ENCODE peak calls at places on chromosomes 3 and 15, in nine cellular contexts. N, P, H, B, F, Y, L, U and M are unnamed samples. For H3K4me1, the result is how much of the 10 kb centered on the place peaks cover.

GRCh38 chr15:82969353-82969752 is 16.7 kb upstream of the RAMAC start:
- DNase-seq in N (no peak), P (no peak), H (no peak), B (no peak), F (no peak), Y (no peak), L (no peak), U (no peak), M (no peak)

GRCh38 chr15:51240066-51240465 is 98.3 kb downstream of the CYP19A1 start:
- DNase-seq in N (no peak), P (no peak), H (no peak), B (no peak), F (no peak), Y (no peak), L (no peak), U (no peak), M (no peak)

GRCh38 chr15:70095387-70096214 is 2.1 kb downstream of the TLE3 start:
- DNase-seq in N (peak), P (peak), H (no peak), B (peak), F (no peak), Y (peak), L (no peak), U (peak), M (peak)

GRCh38 chr3:136194409-136195257 is 1.5 kb downstream of the MSL2 start:
- DNase-seq in N (no peak), P (peak), H (no peak), B (peak), F (peak), Y (peak), L (peak), U (peak), M (no peak)

GRCh38 chr15:79505956-79506355 is 73.8 kb downstream of the MINAR1 start:
- DNase-seq in N (no peak), P (no peak), H (no peak), B (no peak), F (no peak), Y (no peak), L (no peak), U (no peak), M (no peak)

GRCh38 chr3:31813197-31813596 is 167.9 kb downstream of the OSBPL10 start:
- DNase-seq in N (no peak), P (no peak), H (no peak), B (no peak), F (no peak), Y (no peak), L (no peak), U (no peak), M (no peak)

GRCh38 chr3:43349759-43350158 is 63.4 kb downstream of the SNRK start:
- DNase-seq in N (no peak), P (no peak), H (no peak), B (no peak), F (no peak), Y (no peak), L (no peak), U (no peak), M (no peak)

GRCh38 chr3:174153875-174154274 is 705.3 kb upstream of the NAALADL2 start:
- DNase-seq in N (no peak), P (no peak), H (no peak), B (no peak), F (no peak), Y (no peak), L (no peak), U (no peak), M (no peak)

GRCh38 chr3:143306419-143306818 is 186.8 kb downstream of the CHST2 start:
- DNase-seq in N (no peak), P (no peak), H (no peak), B (no peak), F (no peak), Y (no peak), L (no peak), U (peak), M (no peak)

GRCh38 chr3:122362026-122362425 is 21.0 kb downstream of the MIX23 start:
- DNase-seq in N (no peak), P (no peak), H (no peak), B (no peak), F (no peak), Y (no peak), L (no peak), U (no peak), M (no peak)

GRCh38 chr3:58074126-58074715 is 66.0 kb downstream of the FLNB start:
- DNase-seq in N (no peak), P (no peak), H (no peak), B (no peak), F (no peak), Y (no peak), L (no peak), U (no peak), M (no peak)

GRCh38 chr3:12159227-12159601 is 502 bp upstream of the TIMP4 start:
- DNase-seq in N (no peak), P (no peak), H (no peak), B (no peak), F (no peak), Y (peak), L (no peak), U (peak), M (no peak)

GRCh38 chr3:52080830-52081719 is 24.7 kb upstream of the DUSP7 start:
- DNase-seq in N (peak), P (no peak), H (no peak), B (no peak), F (peak), Y (no peak), L (no peak), U (peak), M (no peak)

GRCh38 chr15:51227967-51228783 is 110.2 kb downstream of the CYP19A1 start:
- DNase-seq in N (no peak), P (peak), H (peak), B (no peak), F (peak), Y (no peak), L (peak), U (peak), M (peak)

GRCh38 chr3:196235452-196236122 is 19.3 kb downstream of the SLC51A start:
- DNase-seq in N (no peak), P (no peak), H (no peak), B (no peak), F (no peak), Y (no peak), L (no peak), U (no peak), M (no peak)

GRCh38 chr3:16319307-16319706 is 54.3 kb downstream of the OXNAD1 start:
- DNase-seq in N (no peak), P (no peak), H (peak), B (no peak), F (peak), Y (peak), L (no peak), U (no peak), M (peak)

GRCh38 chr3:100709840-100710235 is 544 bp downstream of the TFG start:
- DNase-seq in N (peak), P (peak), H (no peak), B (peak), F (peak), Y (peak), L (no peak), U (peak), M (peak)

GRCh38 chr3:136931587-136931986 is 26.2 kb upstream of the IL20RB start:
- DNase-seq in N (no peak), P (no peak), H (no peak), B (no peak), F (no peak), Y (no peak), L (no peak), U (no peak), M (no peak)

GRCh38 chr15:40894689-40895308 is 549 bp downstream of the VPS18 start:
- DNase-seq in N (peak), P (peak), H (peak), B (peak), F (peak), Y (peak), L (peak), U (peak), M (peak)

GRCh38 chr15:72128360-72128759 is 10.2 kb downstream of the SENP8 start:
- DNase-seq in N (no peak), P (no peak), H (no peak), B (no peak), F (no peak), Y (no peak), L (no peak), U (no peak), M (no peak)

GRCh38 chr3:194318511-194319161 is 32.5 kb downstream of the CPN2 start:
- DNase-seq in N (no peak), P (no peak), H (no peak), B (no peak), F (no peak), Y (no peak), L (no peak), U (no peak), M (no peak)

GRCh38 chr15:66797921-66798320 is 95.9 kb downstream of the SMAD6 start:
- DNase-seq in N (no peak), P (no peak), H (no peak), B (no peak), F (no peak), Y (no peak), L (no peak), U (no peak), M (no peak)

GRCh38 chr3:65153850-65154512 is 466.2 kb upstream of the ADAMTS9 start:
- DNase-seq in N (no peak), P (no peak), H (no peak), B (no peak), F (no peak), Y (peak), L (no peak), U (no peak), M (no peak)

GRCh38 chr15:43808960-43809678 is 8.7 kb downstream of the HYPK start:
- DNase-seq in N (no peak), P (no peak), H (no peak), B (no peak), F (no peak), Y (no peak), L (no peak), U (no peak), M (no peak)

GRCh38 chr15:70269991-70270751 is 172.5 kb upstream of the TLE3 start:
- DNase-seq in N (no peak), P (peak), H (no peak), B (peak), F (no peak), Y (no peak), L (peak), U (no peak), M (no peak)

GRCh38 chr15:25372298-25372697 is 66.5 kb downstream of the UBE3A start:
- DNase-seq in N (no peak), P (no peak), H (no peak), B (no peak), F (no peak), Y (no peak), L (no peak), U (no peak), M (peak)

GRCh38 chr3:52402101-52402521 is 42.8 kb downstream of the SEMA3G start:
- DNase-seq in N (no peak), P (no peak), H (no peak), B (peak), F (no peak), Y (no peak), L (no peak), U (no peak), M (no peak)

GRCh38 chr3:43512749-43513404 is 108.9 kb downstream of the ANO10 start:
- DNase-seq in N (no peak), P (no peak), H (no peak), B (no peak), F (no peak), Y (no peak), L (no peak), U (no peak), M (no peak)

GRCh38 chr15:87959658-87960057 is 296.9 kb downstream of the NTRK3 start:
- DNase-seq in N (no peak), P (no peak), H (no peak), B (no peak), F (no peak), Y (no peak), L (peak), U (no peak), M (no peak)

GRCh38 chr3:38348903-38349302 is 2.3 kb downstream of the XYLB start:
- DNase-seq in N (no peak), P (no peak), H (no peak), B (no peak), F (no peak), Y (no peak), L (no peak), U (no peak), M (no peak)

GRCh38 chr3:178498866-178499265 is 37.4 kb upstream of the KCNMB2 start:
- DNase-seq in N (no peak), P (no peak), H (no peak), B (no peak), F (no peak), Y (no peak), L (no peak), U (no peak), M (no peak)

GRCh38 chr3:189727191-189727590 is 96.0 kb downstream of the TP63 start:
- DNase-seq in N (no peak), P (no peak), H (no peak), B (no peak), F (no peak), Y (no peak), L (no peak), U (no peak), M (no peak)

GRCh38 chr3:120092444-120092843 is 1.8 kb downstream of the GSK3B start:
- DNase-seq in N (no peak), P (no peak), H (no peak), B (no peak), F (no peak), Y (no peak), L (no peak), U (no peak), M (no peak)

GRCh38 chr3:30933478-30934207 is 39.2 kb upstream of the GADL1 start:
- DNase-seq in N (no peak), P (no peak), H (no peak), B (no peak), F (no peak), Y (no peak), L (no peak), U (no peak), M (no peak)

GRCh38 chr3:55984631-55985030 is 483.6 kb downstream of the ERC2 start:
- DNase-seq in N (no peak), P (no peak), H (no peak), B (no peak), F (no peak), Y (no peak), L (no peak), U (no peak), M (no peak)

GRCh38 chr3:81277853-81278252 is 483.6 kb downstream of the GBE1 start:
- DNase-seq in N (no peak), P (no peak), H (no peak), B (no peak), F (no peak), Y (no peak), L (no peak), U (no peak), M (no peak)

GRCh38 chr3:65785065-65785645 is 253.6 kb downstream of the MAGI1 start:
- DNase-seq in N (no peak), P (no peak), H (peak), B (no peak), F (peak), Y (peak), L (no peak), U (peak), M (peak)

GRCh38 chr3:125232394-125232793 is 19.8 kb upstream of the SLC12A8 start:
- DNase-seq in N (no peak), P (no peak), H (no peak), B (no peak), F (no peak), Y (no peak), L (no peak), U (no peak), M (no peak)

GRCh38 chr3:134370611-134371451 is 3.4 kb downstream of the AMOTL2 start:
- DNase-seq in N (no peak), P (no peak), H (no peak), B (no peak), F (no peak), Y (no peak), L (peak), U (no peak), M (no peak)

GRCh38 chr3:134367869-134368750 is 6.1 kb downstream of the AMOTL2 start:
- DNase-seq in N (no peak), P (no peak), H (no peak), B (no peak), F (no peak), Y (no peak), L (no peak), U (no peak), M (no peak)

GRCh38 chr3:134369861-134370596 is 4.2 kb downstream of the AMOTL2 start:
- DNase-seq in N (no peak), P (no peak), H (no peak), B (no peak), F (no peak), Y (no peak), L (no peak), U (no peak), M (peak)

GRCh38 chr3:134368751-134369105 is 5.5 kb downstream of the AMOTL2 start:
- DNase-seq in N (no peak), P (no peak), H (no peak), B (no peak), F (no peak), Y (no peak), L (no peak), U (no peak), M (no peak)

GRCh38 chr3:134369231-134369741 is 5.0 kb downstream of the AMOTL2 start:
- DNase-seq in N (no peak), P (no peak), H (no peak), B (no peak), F (no peak), Y (no peak), L (peak), U (no peak), M (peak)
- H3K4me1 ChIP-seq in N (half or more), P (under half), H (half or more), B (under half), F (under half), Y (half or more), L (under half), U (half or more), M (under half)

GRCh38 chr3:71570453-71571038 is 13.0 kb downstream of the FOXP1 start:
- DNase-seq in N (no peak), P (no peak), H (no peak), B (no peak), F (no peak), Y (no peak), L (no peak), U (no peak), M (no peak)
- H3K27ac ChIP-seq in N (no peak), P (no peak), H (no peak), B (no peak), F (no peak), Y (no peak), L (no peak), U (no peak), M (no peak)

GRCh38 chr3:131712662-131713061 is 209.9 kb upstream of the MRPL3 start:
- DNase-seq in N (no peak), P (no peak), H (no peak), B (no peak), F (no peak), Y (no peak), L (no peak), U (no peak), M (no peak)
- H3K4me1 ChIP-seq in N (under half), P (under half), H (under half), B (under half), F (under half), Y (under half), L (under half), U (under half), M (under half)

GRCh38 chr3:170907519-170908234 is 760 bp downstream of the EIF5A2 start:
- DNase-seq in N (no peak), P (peak), H (no peak), B (no peak), F (peak), Y (peak), L (no peak), U (peak), M (peak)

GRCh38 chr3:170910542-170910941 is 2.1 kb upstream of the EIF5A2 start:
- DNase-seq in N (no peak), P (no peak), H (no peak), B (no peak), F (no peak), Y (no peak), L (no peak), U (no peak), M (no peak)

GRCh38 chr3:170911051-170911450 is 2.6 kb upstream of the EIF5A2 start:
- DNase-seq in N (no peak), P (no peak), H (no peak), B (no peak), F (no peak), Y (no peak), L (no peak), U (no peak), M (no peak)

GRCh38 chr3:170908235-170909116 is at the start of gene EIF5A2:
- DNase-seq in N (peak), P (peak), H (peak), B (peak), F (peak), Y (peak), L (peak), U (peak), M (peak)

GRCh38 chr3:170909129-170909903 is 879 bp upstream of the EIF5A2 start:
- DNase-seq in N (peak), P (no peak), H (no peak), B (peak), F (no peak), Y (no peak), L (peak), U (peak), M (no peak)
- H3K27ac ChIP-seq in N (no peak), P (no peak), H (peak), B (no peak), F (peak), Y (no peak), L (peak), U (peak), M (no peak)